ENCODE peak calls at places on chromosomes 12 and 14, in seven cellular contexts. J, X, N, G, F, W and P are unnamed samples.

GRCh38 chr14:41549821-41550597 is 56.7 kb upstream of the LRFN5 start:
- DNase-seq in J (peak), W (peak), N (no peak), G (no peak), F (no peak), X (no peak), P (no peak)

GRCh38 chr14:102962111-102962627 is 39.7 kb downstream of the AMN start:
- DNase-seq in N (no peak), W (no peak), F (no peak), J (no peak), X (no peak), G (no peak), P (no peak)

GRCh38 chr12:14256139-14256538 is 109.3 kb upstream of the ATF7IP start:
- DNase-seq in W (peak), N (no peak), X (no peak), G (no peak), J (peak), F (no peak), P (no peak)

GRCh38 chr14:102187044-102187443 is 47.3 kb downstream of the WDR20 start:
- DNase-seq in W (peak), X (no peak), N (no peak), F (no peak), J (peak), G (no peak), P (no peak)

GRCh38 chr12:33529810-33530209 is 90.2 kb upstream of the SYT10 start:
- DNase-seq in J (no peak), N (no peak), W (no peak), F (no peak), X (no peak), G (no peak), P (no peak)

GRCh38 chr12:120376009-120376408 is 7.0 kb upstream of the MSI1 start:
- DNase-seq in G (no peak), X (no peak), W (no peak), J (no peak), F (no peak), N (no peak), P (no peak)

GRCh38 chr14:63435838-63436237 is 107.3 kb downstream of the PPP2R5E start:
- DNase-seq in J (peak), X (peak), W (peak), G (peak), N (no peak), F (no peak), P (no peak)

GRCh38 chr14:38404100-38404541 is 148.2 kb upstream of the CLEC14A start:
- DNase-seq in F (no peak), G (no peak), N (no peak), W (peak), J (peak), X (no peak), P (no peak)

GRCh38 chr14:75363570-75364227 is 64.1 kb upstream of the JDP2 start:
- DNase-seq in G (no peak), W (peak), J (no peak), N (no peak), F (no peak), X (no peak), P (no peak)

GRCh38 chr14:75258079-75258802 is 20.4 kb upstream of the FOS start:
- DNase-seq in X (peak), J (peak), W (peak), F (no peak), N (no peak), G (peak), P (no peak)

GRCh38 chr12:50676761-50677160 is 87.1 kb upstream of the ATF1 start:
- DNase-seq in W (no peak), F (no peak), X (no peak), G (no peak), J (no peak), N (no peak), P (no peak)

GRCh38 chr14:81162941-81163340 is 57.8 kb downstream of the GTF2A1 start:
- DNase-seq in X (no peak), F (no peak), J (peak), N (no peak), G (no peak), W (peak), P (no peak)

GRCh38 chr14:65588426-65589140 is 176.1 kb downstream of the FUT8 start:
- DNase-seq in G (no peak), J (peak), N (no peak), X (no peak), F (no peak), W (peak), P (no peak)

GRCh38 chr14:54564799-54565235 is 2.1 kb upstream of the SAMD4A start:
- DNase-seq in X (no peak), W (peak), F (no peak), G (no peak), N (no peak), J (peak), P (no peak)

GRCh38 chr14:54566152-54566409 is 847 bp upstream of the SAMD4A start:
- DNase-seq in W (no peak), X (no peak), J (no peak), G (no peak), N (no peak), F (no peak), P (no peak)

GRCh38 chr14:54566410-54567223 is at the start of gene SAMD4A:
- DNase-seq in G (peak), W (peak), J (peak), F (peak), X (peak), N (peak), P (peak)

GRCh38 chr14:54564071-54564798 is 2.7 kb upstream of the SAMD4A start:
- DNase-seq in X (no peak), W (peak), F (no peak), N (no peak), J (peak), G (no peak), P (no peak)

DNA sequence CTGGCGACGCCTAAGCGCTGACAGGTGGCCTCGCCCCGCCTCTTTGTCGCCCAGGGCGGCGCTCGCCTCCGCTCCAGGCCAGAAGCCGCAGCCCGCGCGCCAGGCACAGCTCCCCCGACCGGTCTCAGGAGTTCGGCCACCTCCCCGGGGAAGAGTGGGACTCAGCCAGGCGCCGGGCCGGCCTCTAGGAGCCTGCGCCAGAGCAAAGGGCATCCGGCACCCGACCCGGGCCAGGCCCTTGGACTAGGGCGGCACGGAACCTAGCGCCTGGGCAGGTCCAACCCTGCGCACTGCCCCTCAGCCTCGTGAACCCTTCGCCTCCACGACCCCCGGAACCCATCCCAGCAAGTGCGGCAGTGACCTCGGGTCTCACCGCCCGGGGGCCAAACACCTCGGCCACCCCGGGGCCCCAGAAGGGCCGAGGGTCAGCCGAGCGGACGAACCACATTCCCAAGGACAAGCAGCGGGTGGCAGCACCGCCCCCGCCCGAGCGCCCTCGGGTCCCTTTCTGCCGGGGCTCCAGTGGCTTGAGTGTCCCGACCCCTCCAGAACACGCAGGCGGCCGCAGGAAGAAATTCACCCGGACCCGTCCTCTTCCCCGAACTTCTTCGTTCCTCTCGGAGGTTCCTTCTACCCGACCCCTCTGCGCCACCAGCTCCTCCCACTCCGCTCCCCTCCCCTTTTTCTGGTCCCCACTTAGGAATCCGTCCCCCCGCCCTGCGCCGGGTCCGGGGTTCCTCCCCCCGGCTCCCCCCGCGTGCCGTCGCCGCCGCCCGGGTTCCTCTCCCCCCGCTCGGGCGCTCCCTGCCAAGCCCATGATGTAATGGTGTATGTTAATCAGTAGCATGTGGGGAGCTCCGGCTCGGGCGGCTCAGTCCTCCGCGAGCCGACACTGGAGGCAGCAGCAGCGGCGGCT is 1.4 kb upstream of the SAMD4A start:
- DNase-seq in J (peak), G (peak), W (peak), X (peak), F (peak), N (peak), P (peak)
- TF ChIP-seq CTCF in J (peak), G (no peak), W (no peak), X (no peak), F (no peak), N (peak), P (peak)

GRCh38 chr12:110124184-110124995 is at the start of gene IFT81:
- DNase-seq in G (peak), X (peak), N (peak), J (peak), W (peak), F (peak), P (peak)
- TF ChIP-seq CTCF in G (no peak), X (no peak), N (no peak), J (no peak), W (no peak), F (no peak), P (no peak)

GRCh38 chr12:6372403-6373003 is 2.9 kb downstream of the SCNN1A start:
- DNase-seq in G (no peak), J (peak), X (no peak), W (peak), N (no peak), F (no peak), P (no peak)
- TF ChIP-seq CTCF in G (no peak), J (no peak), X (no peak), W (no peak), N (no peak), F (no peak), P (no peak)

DNA sequence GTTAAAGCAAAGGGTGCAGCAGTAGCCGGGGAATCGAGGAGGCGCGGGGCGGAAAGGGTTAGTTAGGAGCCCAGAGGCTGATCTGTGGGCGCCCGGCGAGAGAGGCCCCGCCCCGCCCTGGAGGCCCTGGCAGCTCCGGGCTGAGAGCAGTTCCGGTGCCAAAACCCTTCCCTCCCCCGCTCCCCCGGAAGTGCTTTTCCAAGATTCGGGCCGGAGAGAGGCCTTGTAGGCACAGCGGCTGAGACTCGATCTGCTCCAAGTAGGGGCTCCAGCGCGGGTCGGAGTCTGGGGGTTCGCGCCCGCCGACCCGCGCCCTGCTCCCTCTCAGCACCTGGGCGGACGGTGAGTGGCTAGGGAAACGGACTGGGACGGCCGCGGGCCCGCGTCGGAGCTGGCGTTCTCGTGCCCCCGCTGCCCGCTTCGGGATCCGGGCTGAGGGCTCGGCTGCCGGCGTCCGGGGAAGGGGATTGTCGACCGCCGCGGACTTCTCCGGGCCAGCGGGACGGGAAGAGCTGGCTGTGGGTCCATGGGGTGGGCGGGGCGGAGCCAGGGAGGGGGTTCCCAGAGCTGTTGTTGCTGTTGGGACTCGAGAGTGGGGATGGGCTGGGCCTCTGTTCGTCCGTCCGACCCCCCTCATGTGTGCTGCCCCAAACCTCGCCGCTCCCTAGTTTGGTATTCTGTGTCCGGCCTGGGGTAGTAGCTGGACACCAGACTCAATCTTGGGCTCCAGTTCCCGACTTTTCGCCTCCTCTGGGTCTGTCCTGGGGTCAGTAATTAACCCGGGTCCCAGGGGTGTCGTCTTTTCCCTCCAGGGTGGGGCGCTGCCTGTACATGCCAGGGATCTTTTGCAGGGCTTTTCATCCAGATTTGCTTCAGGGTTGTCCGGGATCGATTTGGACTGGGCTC is at the start of gene FRS2:
- DNase-seq in X (peak), J (peak), F (peak), N (peak), W (peak), G (peak), P (peak)
- TF ChIP-seq CTCF in X (no peak), J (peak), F (no peak), N (no peak), W (peak), G (no peak), P (peak)

GRCh38 chr12:30696103-30696408 is 387 bp upstream of the IPO8 start:
- DNase-seq in J (no peak), G (no peak), W (no peak), F (no peak), N (no peak), X (no peak), P (no peak)

GRCh38 chr12:30696486-30696885 is 817 bp upstream of the IPO8 start:
- DNase-seq in W (no peak), N (peak), G (no peak), J (no peak), F (no peak), X (no peak), P (no peak)

GRCh38 chr12:30694971-30695326 is 720 bp downstream of the IPO8 start:
- DNase-seq in F (peak), G (no peak), N (peak), X (peak), W (peak), J (peak), P (no peak)

GRCh38 chr12:30694412-30694955 is 1.2 kb downstream of the IPO8 start:
- DNase-seq in J (peak), N (no peak), F (no peak), G (no peak), X (no peak), W (peak), P (no peak)

GRCh38 chr12:30695327-30696102 is at the start of gene IPO8:
- DNase-seq in F (peak), N (peak), W (peak), G (peak), X (peak), J (peak), P (peak)
- TF ChIP-seq CTCF in F (peak), N (peak), W (peak), G (no peak), X (no peak), J (peak), P (peak)